ENCODE peak calls at places on chromosomes 16 and 17, in six cellular contexts. One of them, this sample, is unnamed.

GRCh38 chr16:65122974-65123845 is 1.3 kb upstream of the CDH11 start:
- DNase-seq in endothelial cell of umbilical vein: no peak
- DNase-seq in HCT116: no peak
- DNase-seq in A549: no peak
- DNase-seq in K562: no peak
- DNase-seq in WTC11: peak
- DNase-seq in this sample: no peak

GRCh38 chr17:50900383-50900892 is 34.3 kb upstream of the TOB1 start:
- DNase-seq in endothelial cell of umbilical vein: no peak
- DNase-seq in HCT116: no peak
- DNase-seq in A549: no peak
- DNase-seq in K562: no peak
- DNase-seq in WTC11: no peak
- DNase-seq in this sample: no peak

GRCh38 chr17:61405047-61405685 is 5.5 kb downstream of the TBX2 start:
- DNase-seq in endothelial cell of umbilical vein: no peak
- DNase-seq in HCT116: no peak
- DNase-seq in A549: no peak
- DNase-seq in K562: no peak
- DNase-seq in WTC11: peak
- DNase-seq in this sample: no peak

GRCh38 chr16:55039511-55039910 is 108.8 kb downstream of the IRX5 start:
- DNase-seq in endothelial cell of umbilical vein: no peak
- DNase-seq in HCT116: no peak
- DNase-seq in A549: no peak
- DNase-seq in K562: no peak
- DNase-seq in WTC11: no peak
- DNase-seq in this sample: no peak

GRCh38 chr16:66619534-66620418 is 15.3 kb downstream of the CMTM3 start:
- DNase-seq in endothelial cell of umbilical vein: no peak
- DNase-seq in HCT116: no peak
- DNase-seq in A549: no peak
- DNase-seq in K562: peak
- DNase-seq in WTC11: no peak
- DNase-seq in this sample: peak

GRCh38 chr16:66515543-66516171 is 34.3 kb downstream of the TK2 start:
- DNase-seq in endothelial cell of umbilical vein: peak
- DNase-seq in HCT116: no peak
- DNase-seq in A549: peak
- DNase-seq in K562: peak
- DNase-seq in WTC11: peak
- DNase-seq in this sample: peak

GRCh38 chr16:55478827-55479559 is at the start of gene MMP2:
- DNase-seq in endothelial cell of umbilical vein: peak
- DNase-seq in HCT116: no peak
- DNase-seq in A549: no peak
- DNase-seq in K562: no peak
- DNase-seq in WTC11: peak
- DNase-seq in this sample: peak

GRCh38 chr16:54968769-54969168 is 38.1 kb downstream of the IRX5 start:
- DNase-seq in endothelial cell of umbilical vein: no peak
- DNase-seq in HCT116: no peak
- DNase-seq in A549: no peak
- DNase-seq in K562: no peak
- DNase-seq in WTC11: no peak
- DNase-seq in this sample: no peak

GRCh38 chr17:19418312-19418992 is 7.4 kb downstream of the RNF112 start:
- DNase-seq in endothelial cell of umbilical vein: peak
- DNase-seq in HCT116: no peak
- DNase-seq in A549: no peak
- DNase-seq in K562: no peak
- DNase-seq in WTC11: no peak
- DNase-seq in this sample: peak

GRCh38 chr16:84548971-84549844 is 44.7 kb upstream of the MEAK7 start:
- DNase-seq in endothelial cell of umbilical vein: peak
- DNase-seq in HCT116: no peak
- DNase-seq in A549: no peak
- DNase-seq in K562: no peak
- DNase-seq in WTC11: no peak
- DNase-seq in this sample: peak

GRCh38 chr16:11497329-11497805 is 89.4 kb downstream of the LITAF start:
- DNase-seq in endothelial cell of umbilical vein: peak
- DNase-seq in HCT116: peak
- DNase-seq in A549: peak
- DNase-seq in K562: no peak
- DNase-seq in WTC11: peak
- DNase-seq in this sample: peak

GRCh38 chr16:56451753-56452689 is 667 bp downstream of the OGFOD1 start:
- DNase-seq in endothelial cell of umbilical vein: peak
- DNase-seq in HCT116: peak
- DNase-seq in A549: peak
- DNase-seq in K562: peak
- DNase-seq in WTC11: no peak
- DNase-seq in this sample: peak

GRCh38 chr17:7313890-7314718 is 1.1 kb downstream of the GPS2 start:
- DNase-seq in endothelial cell of umbilical vein: no peak
- DNase-seq in HCT116: no peak
- DNase-seq in A549: no peak
- DNase-seq in K562: no peak
- DNase-seq in WTC11: no peak
- DNase-seq in this sample: peak

GRCh38 chr17:40122466-40122943 is 734 bp downstream of the MSL1 start:
- DNase-seq in endothelial cell of umbilical vein: peak
- DNase-seq in HCT116: no peak
- DNase-seq in A549: peak
- DNase-seq in K562: peak
- DNase-seq in WTC11: peak
- DNase-seq in this sample: peak

GRCh38 chr16:67268136-67268579 is 11.2 kb upstream of the PLEKHG4 start:
- DNase-seq in endothelial cell of umbilical vein: peak
- DNase-seq in HCT116: peak
- DNase-seq in A549: no peak
- DNase-seq in K562: peak
- DNase-seq in WTC11: no peak
- DNase-seq in this sample: peak

GRCh38 chr16:88681084-88681680 is 5.1 kb downstream of the SNAI3 start:
- DNase-seq in endothelial cell of umbilical vein: no peak
- DNase-seq in HCT116: no peak
- DNase-seq in A549: peak
- DNase-seq in K562: peak
- DNase-seq in WTC11: peak
- DNase-seq in this sample: peak

GRCh38 chr17:65099941-65100315 is 37.2 kb upstream of the RGS9 start:
- DNase-seq in endothelial cell of umbilical vein: no peak
- DNase-seq in HCT116: peak
- DNase-seq in A549: peak
- DNase-seq in K562: no peak
- DNase-seq in WTC11: no peak
- DNase-seq in this sample: no peak

GRCh38 chr17:36004604-36005003 is 3.3 kb upstream of the CCL15 start:
- DNase-seq in endothelial cell of umbilical vein: peak
- DNase-seq in HCT116: no peak
- DNase-seq in A549: no peak
- DNase-seq in K562: no peak
- DNase-seq in WTC11: no peak
- DNase-seq in this sample: no peak

GRCh38 chr17:7438050-7438614 is 1.2 kb upstream of the FGF11 start:
- DNase-seq in endothelial cell of umbilical vein: peak
- DNase-seq in HCT116: no peak
- DNase-seq in A549: no peak
- DNase-seq in K562: peak
- DNase-seq in WTC11: peak
- DNase-seq in this sample: peak

GRCh38 chr17:67682196-67682595 is 35.5 kb upstream of the NOL11 start:
- DNase-seq in endothelial cell of umbilical vein: no peak
- DNase-seq in HCT116: no peak
- DNase-seq in A549: no peak
- DNase-seq in K562: no peak
- DNase-seq in WTC11: no peak
- DNase-seq in this sample: no peak

GRCh38 chr17:38428643-38429371 is 543 bp downstream of the ARHGAP23 start:
- DNase-seq in endothelial cell of umbilical vein: peak
- DNase-seq in HCT116: no peak
- DNase-seq in A549: peak
- DNase-seq in K562: no peak
- DNase-seq in WTC11: no peak
- DNase-seq in this sample: peak

GRCh38 chr16:87380403-87380802 is 3.2 kb downstream of the FBXO31 start:
- DNase-seq in endothelial cell of umbilical vein: no peak
- DNase-seq in HCT116: no peak
- DNase-seq in A549: no peak
- DNase-seq in K562: no peak
- DNase-seq in WTC11: no peak
- DNase-seq in this sample: no peak

GRCh38 chr17:63156986-63157385 is 191.0 kb downstream of the TANC2 start:
- DNase-seq in endothelial cell of umbilical vein: no peak
- DNase-seq in HCT116: no peak
- DNase-seq in A549: no peak
- DNase-seq in K562: no peak
- DNase-seq in WTC11: no peak
- DNase-seq in this sample: peak

GRCh38 chr17:44989552-44990138 is 21.5 kb upstream of the C1QL1 start:
- DNase-seq in endothelial cell of umbilical vein: no peak
- DNase-seq in HCT116: no peak
- DNase-seq in A549: no peak
- DNase-seq in K562: no peak
- DNase-seq in WTC11: no peak
- DNase-seq in this sample: no peak

GRCh38 chr16:87780385-87780989 is 14.7 kb upstream of the KLHDC4 start:
- DNase-seq in endothelial cell of umbilical vein: peak
- DNase-seq in HCT116: no peak
- DNase-seq in A549: no peak
- DNase-seq in K562: peak
- DNase-seq in WTC11: no peak
- DNase-seq in this sample: peak

GRCh38 chr17:27800522-27800921 is at the start of gene NOS2:
- DNase-seq in endothelial cell of umbilical vein: no peak
- DNase-seq in HCT116: no peak
- DNase-seq in A549: no peak
- DNase-seq in K562: no peak
- DNase-seq in WTC11: no peak
- DNase-seq in this sample: no peak

GRCh38 chr16:19175492-19176262 is 7.6 kb downstream of the SYT17 start:
- DNase-seq in endothelial cell of umbilical vein: no peak
- DNase-seq in HCT116: no peak
- DNase-seq in A549: no peak
- DNase-seq in K562: no peak
- DNase-seq in WTC11: no peak
- DNase-seq in this sample: peak

GRCh38 chr16:54538241-54538640 is 251.7 kb upstream of the IRX3 start:
- DNase-seq in endothelial cell of umbilical vein: no peak
- DNase-seq in HCT116: no peak
- DNase-seq in A549: no peak
- DNase-seq in K562: no peak
- DNase-seq in WTC11: no peak
- DNase-seq in this sample: no peak

GRCh38 chr16:78503501-78504110 is 404.2 kb downstream of the WWOX start:
- DNase-seq in endothelial cell of umbilical vein: peak
- DNase-seq in HCT116: peak
- DNase-seq in A549: peak
- DNase-seq in K562: peak
- DNase-seq in WTC11: peak
- DNase-seq in this sample: peak

DNA sequence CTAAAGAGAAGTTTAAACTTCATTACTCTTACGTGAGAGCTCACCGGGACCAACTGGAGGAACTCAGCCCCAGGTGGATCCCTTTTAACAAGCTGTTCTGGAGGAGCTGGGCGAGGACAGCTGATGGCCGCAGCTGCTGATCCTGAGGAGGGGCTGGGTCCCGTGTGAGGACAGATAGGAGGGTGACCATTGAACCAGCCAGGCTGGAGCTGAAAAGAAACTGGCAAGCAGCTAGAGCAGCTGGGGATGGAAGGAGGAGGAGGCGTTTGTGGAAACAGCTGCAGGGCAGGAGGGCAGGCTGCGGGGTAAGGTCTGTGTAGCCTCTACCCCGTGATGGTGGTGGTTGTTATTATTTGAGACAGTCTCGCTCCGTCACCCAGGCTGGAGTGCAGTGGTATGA is 119.5 kb downstream of the AATF start:
- DNase-seq in endothelial cell of umbilical vein: no peak
- DNase-seq in HCT116: no peak
- DNase-seq in A549: no peak
- DNase-seq in K562: no peak
- DNase-seq in WTC11: no peak
- DNase-seq in this sample: no peak
- TF ChIP-seq MAX in endothelial cell of umbilical vein: no peak
- TF ChIP-seq MAX in HCT116: no peak
- TF ChIP-seq MAX in A549: no peak
- TF ChIP-seq MAX in K562: no peak
- TF ChIP-seq MAX in WTC11: no peak
- TF ChIP-seq MAX in this sample: no peak

DNA sequence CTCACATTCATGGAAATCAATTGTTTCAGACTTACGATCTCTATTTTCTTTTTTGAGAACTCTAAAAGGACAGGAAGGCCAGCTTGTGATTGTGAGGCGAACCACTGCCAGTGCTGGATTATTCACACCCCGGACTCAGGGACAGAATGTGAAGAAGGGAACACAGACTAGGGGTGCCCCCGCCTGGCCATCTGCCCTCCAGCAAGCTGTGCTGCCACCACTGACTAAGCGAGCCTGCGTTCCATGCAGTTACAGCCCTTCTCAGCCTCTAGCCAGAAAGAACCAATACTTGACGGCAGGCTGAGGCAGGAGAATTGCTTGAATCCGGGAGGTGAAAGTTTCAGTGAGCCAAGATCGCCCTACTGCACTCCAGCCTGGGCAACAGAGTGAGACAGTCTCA is 2.8 kb downstream of the HAGH start:
- DNase-seq in endothelial cell of umbilical vein: peak
- DNase-seq in HCT116: no peak
- DNase-seq in A549: peak
- DNase-seq in K562: peak
- DNase-seq in WTC11: peak
- DNase-seq in this sample: peak
- TF ChIP-seq CTCF in endothelial cell of umbilical vein: no peak
- TF ChIP-seq CTCF in HCT116: peak
- TF ChIP-seq CTCF in A549: peak
- TF ChIP-seq CTCF in K562: peak
- TF ChIP-seq CTCF in WTC11: no peak
- TF ChIP-seq CTCF in this sample: peak

GRCh38 chr17:41689497-41690299 is 1.0 kb downstream of the EIF1 start:
- DNase-seq in endothelial cell of umbilical vein: peak
- DNase-seq in HCT116: no peak
- DNase-seq in A549: no peak
- DNase-seq in K562: no peak
- DNase-seq in WTC11: peak
- DNase-seq in this sample: peak
- TF ChIP-seq MAX in endothelial cell of umbilical vein: no peak
- TF ChIP-seq MAX in HCT116: peak
- TF ChIP-seq MAX in A549: peak
- TF ChIP-seq MAX in K562: no peak
- TF ChIP-seq MAX in WTC11: peak
- TF ChIP-seq MAX in this sample: no peak

DNA sequence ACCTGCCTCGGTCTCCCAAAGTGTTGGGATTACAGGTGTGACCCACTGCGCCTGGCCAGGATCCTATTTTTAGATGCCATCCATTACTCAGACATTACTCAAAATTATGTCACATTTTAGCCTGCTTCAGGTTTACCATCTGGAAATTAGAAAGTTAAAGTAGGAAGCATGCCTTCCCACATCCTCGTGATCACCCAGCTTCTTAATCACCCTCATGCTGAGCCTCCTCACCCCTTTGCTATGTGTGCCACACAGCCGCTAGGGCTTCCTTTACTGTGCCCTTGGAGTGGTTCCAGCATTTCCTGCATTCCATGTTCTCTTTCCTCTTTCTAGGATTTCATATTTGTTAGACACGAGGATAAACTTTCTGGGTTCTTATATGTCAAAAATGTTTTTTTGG is 9.3 kb downstream of the ADORA2B start:
- DNase-seq in endothelial cell of umbilical vein: peak
- DNase-seq in HCT116: peak
- DNase-seq in A549: peak
- DNase-seq in K562: no peak
- DNase-seq in WTC11: no peak
- DNase-seq in this sample: no peak
- TF ChIP-seq CTCF in endothelial cell of umbilical vein: no peak
- TF ChIP-seq CTCF in HCT116: no peak
- TF ChIP-seq CTCF in A549: no peak
- TF ChIP-seq CTCF in K562: no peak
- TF ChIP-seq CTCF in WTC11: no peak
- TF ChIP-seq CTCF in this sample: no peak

This sample was measured in NB4.